ENCODE peak calls at places on chromosomes 5 and 9, in eight cellular contexts. L is dorsolateral prefrontal cortex, W is A673, V is foreskin fibroblast, T is uterus, Z is omental fat pad, J is heart right ventricle, S is cardiac fibroblast. E is an unnamed sample.

GRCh38 chr5:170755679-170756456 is 27.7 kb upstream of the GABRP start:
- DNase-seq in T (no peak), W (peak), Z (no peak), V (no peak), J (peak), L (no peak), S (peak), E (no peak)

GRCh38 chr9:10232352-10232930 is 380.4 kb downstream of the PTPRD start:
- DNase-seq in V (no peak), T (no peak), J (no peak), L (peak), W (peak), S (peak), Z (no peak), E (no peak)

GRCh38 chr9:134734270-134734669 is 92.7 kb downstream of the COL5A1 start:
- DNase-seq in W (no peak), T (peak), J (no peak), V (peak), L (no peak), Z (no peak), S (peak), E (no peak)

GRCh38 chr9:97954550-97954989 is 16.6 kb upstream of the HEMGN start:
- DNase-seq in T (no peak), Z (no peak), L (no peak), W (no peak), J (no peak), S (peak), V (no peak), E (peak)

GRCh38 chr5:2370626-2371418 is 380.7 kb downstream of the IRX2 start:
- DNase-seq in T (no peak), L (no peak), V (no peak), W (no peak), J (no peak), Z (no peak), S (no peak), E (no peak)

GRCh38 chr9:82535432-82535998 is 527.4 kb downstream of the RASEF start:
- DNase-seq in L (no peak), S (no peak), J (no peak), V (no peak), W (no peak), T (no peak), Z (no peak), E (no peak)

GRCh38 chr9:130794923-130795495 is 40.0 kb upstream of the ABL1 start:
- DNase-seq in J (no peak), V (peak), Z (no peak), T (no peak), W (no peak), L (no peak), S (peak), E (no peak)

GRCh38 chr9:36470891-36471290 is 70.8 kb upstream of the RNF38 start:
- DNase-seq in L (no peak), V (peak), T (peak), S (peak), W (no peak), Z (no peak), J (peak), E (no peak)

GRCh38 chr9:137303893-137304382 is 1.9 kb upstream of the NRARP start:
- DNase-seq in J (no peak), W (no peak), Z (no peak), T (no peak), V (no peak), L (no peak), S (no peak), E (no peak)

GRCh38 chr5:178069909-178070308 is 43.4 kb upstream of the N4BP3 start:
- DNase-seq in T (no peak), J (no peak), S (peak), W (peak), Z (no peak), L (peak), V (no peak), E (peak)

GRCh38 chr5:96343094-96343493 is 90.0 kb downstream of the PCSK1 start:
- DNase-seq in Z (no peak), S (no peak), L (no peak), J (no peak), V (no peak), T (no peak), W (no peak), E (no peak)

DNA sequence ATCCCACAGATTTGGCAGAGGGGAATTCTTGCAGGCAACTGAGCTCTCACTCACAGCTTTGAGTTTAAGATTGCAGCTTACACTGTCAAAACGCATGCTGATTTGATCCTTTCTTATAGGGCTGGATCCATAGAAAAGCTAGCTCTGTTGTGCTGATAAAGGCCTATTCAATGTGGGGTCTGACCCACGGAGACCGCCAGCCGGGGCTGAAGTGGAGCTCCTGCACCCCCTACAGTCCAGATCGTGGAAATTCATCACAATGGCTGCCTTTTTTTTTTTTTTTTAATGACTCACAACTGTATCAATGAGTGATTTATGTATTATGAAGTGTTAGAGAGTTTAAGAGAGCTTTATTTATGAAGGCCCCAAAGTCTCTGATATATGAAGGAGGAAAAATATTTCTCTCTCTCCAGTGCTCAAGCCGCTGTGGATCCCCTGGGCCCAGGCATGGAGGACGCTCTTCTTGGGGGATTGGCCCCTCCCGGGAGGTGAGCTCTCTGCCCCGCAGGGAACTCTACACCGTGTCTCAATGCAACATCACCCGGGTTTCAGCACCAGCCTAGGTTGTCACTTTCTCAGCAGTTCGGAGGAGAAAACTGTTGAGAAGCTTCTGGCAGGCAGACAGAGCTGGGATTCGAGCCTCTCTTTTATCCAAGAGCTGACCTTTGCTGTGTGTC is 700.2 kb downstream of the IRX1 start:
- DNase-seq in Z (no peak), T (no peak), J (no peak), L (peak), W (peak), V (no peak), S (no peak), E (peak)
- TF ChIP-seq CTCF in Z (no peak), T (no peak), J (peak), L (peak), W (peak), V (no peak), S (peak), E (peak)

DNA sequence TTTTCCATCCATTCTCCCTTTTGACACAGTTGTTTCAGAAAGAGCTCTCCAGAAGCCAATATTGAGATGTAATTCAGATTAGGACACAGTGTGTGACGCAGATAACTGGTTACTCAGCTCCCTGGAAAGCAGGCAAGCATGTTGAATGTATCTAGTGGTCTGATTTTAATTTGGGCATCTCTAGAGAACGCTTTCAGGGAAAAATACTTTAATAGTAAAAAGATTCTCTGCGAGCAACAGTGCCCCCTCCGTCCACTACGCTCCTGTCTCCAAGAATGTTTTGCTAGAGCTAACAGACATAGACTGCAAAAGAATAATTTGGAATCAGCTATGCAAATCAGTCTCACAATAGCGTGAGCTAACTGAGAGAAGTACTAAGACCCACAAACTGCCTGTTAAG is 23.3 kb downstream of the CFAP90 start:
- DNase-seq in W (peak), T (peak), Z (no peak), L (peak), V (no peak), S (no peak), J (no peak), E (no peak)
- TF ChIP-seq CTCF in W (peak), T (no peak), Z (no peak), L (no peak), V (peak), S (no peak), J (peak), E (no peak)

GRCh38 chr5:141413540-141414069 is 818 bp downstream of the PCDHGA10 start:
- DNase-seq in V (no peak), J (no peak), L (no peak), Z (no peak), W (no peak), S (no peak), T (no peak), E (no peak)

GRCh38 chr5:141409598-141410306 is 1.9 kb downstream of the PCDHGB6 start:
- DNase-seq in V (no peak), W (no peak), L (no peak), Z (no peak), J (no peak), S (no peak), T (no peak), E (no peak)

GRCh38 chr5:141411575-141411974 is 1.2 kb upstream of the PCDHGA10 start:
- DNase-seq in J (no peak), Z (no peak), W (no peak), V (no peak), T (no peak), S (no peak), L (no peak), E (no peak)

GRCh38 chr5:141412853-141413539 is at the start of gene PCDHGA10:
- DNase-seq in L (no peak), S (peak), T (no peak), Z (no peak), W (peak), J (no peak), V (peak), E (peak)
- TF ChIP-seq CTCF in L (peak), S (peak), T (no peak), Z (no peak), W (peak), J (peak), V (peak), E (peak)

GRCh38 chr9:133274236-133275104 is 531 bp downstream of the ABO start:
- DNase-seq in Z (no peak), S (no peak), V (no peak), L (no peak), W (no peak), J (no peak), T (no peak), E (no peak)

GRCh38 chr9:133276001-133276884 is 1.2 kb upstream of the ABO start:
- DNase-seq in V (no peak), Z (no peak), W (no peak), T (no peak), L (peak), J (no peak), S (no peak), E (no peak)

GRCh38 chr9:133276923-133277322 is 1.9 kb upstream of the ABO start:
- DNase-seq in W (no peak), V (no peak), L (no peak), J (no peak), T (no peak), Z (no peak), S (no peak), E (no peak)

GRCh38 chr9:133273819-133274218 is 1.2 kb downstream of the ABO start:
- DNase-seq in Z (no peak), S (no peak), V (no peak), W (no peak), T (no peak), L (no peak), J (no peak), E (no peak)

DNA sequence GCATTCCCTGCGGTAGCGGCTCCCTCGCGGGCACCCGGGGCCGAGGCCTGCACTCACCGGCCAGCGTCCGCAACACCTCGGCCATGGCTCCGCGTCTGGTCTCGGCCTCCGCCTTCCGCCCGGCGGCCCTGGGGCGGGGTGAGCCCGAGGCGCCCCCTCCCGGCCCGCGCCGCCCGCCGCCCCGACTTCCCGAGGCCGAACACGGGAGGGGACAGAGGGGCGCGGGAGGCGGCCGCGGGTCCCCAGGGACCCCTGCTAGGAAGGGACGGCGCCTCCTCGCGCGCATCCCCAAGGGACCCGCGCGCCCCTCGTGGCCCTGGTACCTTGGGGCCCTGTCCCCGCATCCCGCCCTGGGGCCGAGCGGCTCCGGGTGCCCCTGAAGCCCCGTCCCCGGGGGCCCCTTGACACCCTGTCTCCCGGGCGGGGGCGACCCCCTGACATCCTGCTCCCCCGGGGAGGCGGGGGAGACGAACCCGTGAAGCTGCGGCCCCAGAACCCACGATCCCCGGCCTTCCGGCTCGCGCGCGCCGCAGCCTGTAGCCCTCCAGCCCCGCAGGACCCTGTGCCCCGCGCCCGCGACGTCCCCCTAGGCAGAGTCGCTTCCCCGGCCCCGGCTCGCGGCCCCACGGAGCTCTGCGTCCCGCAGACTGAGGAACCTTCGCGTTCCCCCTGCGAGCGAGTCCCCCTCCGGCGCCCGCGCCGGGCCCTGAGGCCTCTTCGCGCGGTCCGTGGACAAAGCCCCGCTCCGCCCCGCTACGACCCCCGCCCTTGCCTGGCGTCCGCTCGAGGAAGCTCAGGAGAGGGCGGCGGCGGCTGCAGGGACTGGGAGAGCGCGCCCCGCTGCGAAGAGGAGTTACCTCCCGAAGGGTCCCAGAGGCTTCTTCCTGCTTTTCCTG is at the start of gene ABO:
- DNase-seq in S (no peak), Z (no peak), J (peak), V (no peak), L (no peak), T (no peak), W (no peak), E (peak)
- TF ChIP-seq CTCF in S (no peak), Z (no peak), J (peak), V (no peak), L (no peak), T (peak), W (no peak), E (peak)

GRCh38 chr5:151156732-151157402 is 712 bp downstream of the ANXA6 start:
- DNase-seq in Z (no peak), J (no peak), V (no peak), L (no peak), W (peak), S (peak), T (peak), E (peak)
- TF ChIP-seq CTCF in Z (no peak), J (no peak), V (no peak), L (no peak), W (no peak), S (peak), T (peak), E (no peak)

DNA sequence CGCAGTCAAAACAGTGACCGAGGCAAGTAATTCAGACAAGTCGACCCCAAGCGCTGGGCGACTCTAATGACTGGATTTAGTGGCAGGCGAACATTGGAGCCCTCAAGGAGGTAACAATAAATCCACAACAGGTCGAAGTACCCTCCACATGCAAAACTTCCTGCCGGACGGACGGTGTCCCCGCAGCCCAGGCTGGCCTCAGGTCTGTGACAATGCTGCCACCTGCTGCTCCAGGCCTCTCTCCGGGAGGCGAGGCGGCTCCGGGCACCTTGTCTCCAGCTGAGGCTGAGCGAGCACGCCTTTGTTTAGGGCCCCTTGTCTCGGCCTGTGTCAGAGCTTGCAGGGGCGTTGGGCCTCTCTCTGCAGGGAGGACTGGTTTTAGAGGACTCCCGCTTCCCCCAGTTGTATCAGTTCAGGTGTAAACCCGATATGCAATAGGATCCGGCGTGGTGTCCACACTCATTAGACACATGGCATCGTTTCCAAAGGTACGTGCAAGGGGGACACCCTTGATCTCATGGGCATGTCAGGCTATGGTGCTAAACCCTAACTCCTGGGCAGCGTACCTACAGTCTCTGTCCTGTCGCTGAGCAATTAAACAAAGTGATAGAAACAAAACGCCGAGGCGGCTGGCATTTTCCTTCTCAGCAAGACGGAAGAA is 628.0 kb upstream of the ADAMTS16 start:
- DNase-seq in V (no peak), S (no peak), Z (no peak), L (peak), T (no peak), J (peak), W (no peak), E (peak)
- TF ChIP-seq CTCF in V (no peak), S (peak), Z (no peak), L (peak), T (no peak), J (peak), W (no peak), E (no peak)

GRCh38 chr5:149441194-149441753 is 62.2 kb upstream of the IL17B start:
- DNase-seq in Z (no peak), V (no peak), J (no peak), T (no peak), W (no peak), L (no peak), S (no peak), E (no peak)
- TF ChIP-seq CTCF in Z (no peak), V (no peak), J (no peak), T (no peak), W (no peak), L (no peak), S (no peak), E (no peak)

DNA sequence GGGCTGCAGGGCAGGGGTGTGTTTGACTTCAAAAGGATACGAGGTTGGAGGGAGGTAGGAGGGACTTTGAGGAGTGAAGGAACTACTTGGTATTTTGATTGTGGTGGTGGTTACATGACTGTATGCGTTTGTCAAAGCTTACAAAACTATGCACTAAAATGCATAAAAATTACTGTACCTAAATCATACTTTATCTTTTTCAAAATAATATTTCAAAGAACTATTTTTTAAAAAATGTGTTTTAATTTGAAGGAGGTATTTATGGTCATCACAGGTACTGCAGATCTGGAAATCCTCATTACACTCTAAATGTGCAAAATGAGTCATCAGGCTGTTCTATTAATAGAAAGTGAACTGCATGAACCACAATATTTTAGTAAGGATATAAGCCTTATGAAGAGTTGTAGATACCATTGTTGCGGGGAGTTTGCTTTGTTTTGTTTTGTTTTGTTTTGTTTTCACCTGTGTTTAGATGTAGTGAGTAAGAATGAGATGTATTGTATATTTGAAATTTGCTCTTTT is 116.9 kb downstream of the ARRDC3 start:
- DNase-seq in S (peak), T (no peak), V (peak), Z (no peak), L (no peak), W (peak), J (no peak), E (no peak)
- TF ChIP-seq CTCF in S (no peak), T (peak), V (no peak), Z (no peak), L (no peak), W (no peak), J (peak), E (no peak)

GRCh38 chr9:14434971-14435718 is 121.2 kb upstream of the NFIB start:
- DNase-seq in V (no peak), S (no peak), W (no peak), Z (no peak), L (no peak), J (no peak), T (no peak), E (no peak)

GRCh38 chr9:14435871-14436270 is 121.9 kb upstream of the NFIB start:
- DNase-seq in V (no peak), Z (no peak), T (no peak), L (no peak), S (no peak), J (no peak), W (no peak), E (no peak)

GRCh38 chr9:14437336-14438231 is 123.6 kb upstream of the NFIB start:
- DNase-seq in T (peak), J (no peak), S (no peak), V (no peak), L (no peak), Z (no peak), W (peak), E (no peak)

GRCh38 chr9:14433293-14433818 is 119.4 kb upstream of the NFIB start:
- DNase-seq in S (peak), T (no peak), V (no peak), Z (no peak), W (peak), J (no peak), L (no peak), E (no peak)

DNA sequence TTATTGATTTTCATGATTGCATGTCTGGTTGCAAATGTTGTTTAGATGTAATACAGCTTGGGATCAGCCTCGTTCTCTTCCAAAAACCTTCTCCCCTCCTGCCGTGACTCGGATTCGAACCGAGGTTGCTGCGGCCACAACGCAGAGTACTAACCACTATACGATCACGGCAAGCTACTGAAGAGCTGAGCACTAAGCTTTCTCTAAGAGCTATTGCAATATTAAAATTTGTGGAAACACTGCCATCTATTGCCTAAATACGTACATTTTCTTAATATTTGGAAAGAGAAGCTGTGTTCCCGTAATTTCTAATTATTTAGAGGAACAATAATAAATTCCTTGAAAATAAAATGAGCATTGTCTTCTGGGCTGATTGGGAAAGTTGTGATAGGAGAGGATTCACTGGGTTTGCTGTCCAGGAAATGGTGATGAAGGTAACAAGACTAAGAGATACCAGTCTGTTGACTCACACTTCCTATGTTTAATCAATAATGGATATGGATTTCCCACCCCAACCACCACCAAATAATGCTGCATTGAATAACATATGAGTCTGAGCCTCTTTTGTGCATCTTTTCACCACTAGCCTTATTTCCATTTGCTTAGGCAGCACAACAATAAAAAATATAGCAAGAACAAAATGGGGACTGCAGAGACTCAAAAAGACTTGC is 120.0 kb upstream of the NFIB start:
- DNase-seq in W (peak), Z (no peak), S (peak), V (peak), T (peak), J (peak), L (peak), E (no peak)
- TF ChIP-seq CTCF in W (peak), Z (no peak), S (peak), V (peak), T (peak), J (peak), L (peak), E (no peak)

E was measured in endothelial cell.